ENCODE peak calls at places on chromosomes 3 and 15, in six cellular contexts. One of them, this sample, is unnamed.

GRCh38 chr3:195872097-195872496 is 36.3 kb downstream of the TNK2 start:
- DNase-seq in uterus: no peak
- DNase-seq in dorsolateral prefrontal cortex: no peak
- DNase-seq in KBM-7: no peak
- DNase-seq in HCEC 1CT: no peak
- DNase-seq in AML-193: no peak
- DNase-seq in this sample: no peak

GRCh38 chr15:73959801-73960200 is 32.3 kb downstream of the STOML1 start:
- DNase-seq in AML-193: no peak
- DNase-seq in HCEC 1CT: no peak
- DNase-seq in uterus: no peak
- DNase-seq in dorsolateral prefrontal cortex: no peak
- DNase-seq in KBM-7: no peak
- DNase-seq in this sample: no peak

GRCh38 chr15:75195122-75195765 is 6.4 kb upstream of the C15orf39 start:
- DNase-seq in AML-193: no peak
- DNase-seq in KBM-7: no peak
- DNase-seq in uterus: peak
- DNase-seq in dorsolateral prefrontal cortex: no peak
- DNase-seq in HCEC 1CT: no peak
- DNase-seq in this sample: no peak

GRCh38 chr3:16286672-16287604 is 21.9 kb downstream of the OXNAD1 start:
- DNase-seq in HCEC 1CT: no peak
- DNase-seq in KBM-7: no peak
- DNase-seq in AML-193: peak
- DNase-seq in uterus: no peak
- DNase-seq in dorsolateral prefrontal cortex: no peak
- DNase-seq in this sample: no peak

GRCh38 chr3:62199126-62199525 is 174.2 kb downstream of the FEZF2 start:
- DNase-seq in HCEC 1CT: no peak
- DNase-seq in KBM-7: no peak
- DNase-seq in uterus: no peak
- DNase-seq in dorsolateral prefrontal cortex: no peak
- DNase-seq in AML-193: no peak
- DNase-seq in this sample: no peak

GRCh38 chr15:45827275-45827674 is 192.4 kb downstream of the SQOR start:
- DNase-seq in uterus: no peak
- DNase-seq in KBM-7: no peak
- DNase-seq in AML-193: no peak
- DNase-seq in HCEC 1CT: no peak
- DNase-seq in dorsolateral prefrontal cortex: no peak
- DNase-seq in this sample: no peak

GRCh38 chr3:180656406-180656805 is 22.9 kb downstream of the CCDC39 start:
- DNase-seq in KBM-7: no peak
- DNase-seq in uterus: no peak
- DNase-seq in AML-193: no peak
- DNase-seq in dorsolateral prefrontal cortex: no peak
- DNase-seq in HCEC 1CT: no peak
- DNase-seq in this sample: no peak

GRCh38 chr3:182501861-182502260 is 291.4 kb upstream of the ATP11B start:
- DNase-seq in uterus: no peak
- DNase-seq in AML-193: no peak
- DNase-seq in dorsolateral prefrontal cortex: no peak
- DNase-seq in HCEC 1CT: no peak
- DNase-seq in KBM-7: no peak
- DNase-seq in this sample: peak

GRCh38 chr3:159187232-159187631 is 385.4 kb downstream of the MFSD1 start:
- DNase-seq in HCEC 1CT: no peak
- DNase-seq in KBM-7: no peak
- DNase-seq in AML-193: no peak
- DNase-seq in dorsolateral prefrontal cortex: no peak
- DNase-seq in uterus: no peak
- DNase-seq in this sample: no peak

GRCh38 chr15:76987896-76988860 is 6.7 kb upstream of the PSTPIP1 start:
- DNase-seq in dorsolateral prefrontal cortex: no peak
- DNase-seq in HCEC 1CT: no peak
- DNase-seq in KBM-7: peak
- DNase-seq in uterus: no peak
- DNase-seq in AML-193: peak
- DNase-seq in this sample: no peak

GRCh38 chr3:194123735-194124134 is 12.2 kb upstream of the HES1 start:
- DNase-seq in AML-193: no peak
- DNase-seq in HCEC 1CT: no peak
- DNase-seq in uterus: no peak
- DNase-seq in KBM-7: no peak
- DNase-seq in dorsolateral prefrontal cortex: no peak
- DNase-seq in this sample: no peak

GRCh38 chr3:172522871-172523818 is at the start of gene TNFSF10:
- DNase-seq in dorsolateral prefrontal cortex: peak
- DNase-seq in HCEC 1CT: no peak
- DNase-seq in AML-193: peak
- DNase-seq in uterus: peak
- DNase-seq in KBM-7: peak
- DNase-seq in this sample: peak

GRCh38 chr3:150736316-150736719 is 26.7 kb downstream of the SIAH2 start:
- DNase-seq in dorsolateral prefrontal cortex: no peak
- DNase-seq in AML-193: no peak
- DNase-seq in KBM-7: no peak
- DNase-seq in HCEC 1CT: no peak
- DNase-seq in uterus: no peak
- DNase-seq in this sample: no peak

GRCh38 chr15:24878153-24878552 is 76.6 kb upstream of the SNRPN start:
- DNase-seq in HCEC 1CT: no peak
- DNase-seq in uterus: no peak
- DNase-seq in KBM-7: no peak
- DNase-seq in AML-193: no peak
- DNase-seq in dorsolateral prefrontal cortex: peak
- DNase-seq in this sample: peak